ENCODE peak calls at places on chromosomes 12 and 14, in five cellular contexts. L is SK-N-SH, C is K562, J is HCT116, K is H1. Q is an unnamed sample.

GRCh38 chr12:103560604-103561101 is 26.4 kb upstream of the STAB2 start:
- DNase-seq in L (no peak), J (peak), K (no peak), C (no peak), Q (no peak)

GRCh38 chr14:105056303-105056831 is 8.9 kb downstream of the GPR132 start:
- DNase-seq in K (no peak), L (peak), J (no peak), C (no peak), Q (no peak)

GRCh38 chr14:81400202-81400678 is at the start of gene STON2:
- DNase-seq in L (no peak), C (peak), J (peak), K (no peak), Q (no peak)

GRCh38 chr12:57836442-57837375 is 9.8 kb downstream of the CTDSP2 start:
- DNase-seq in C (peak), J (no peak), L (no peak), K (no peak), Q (no peak)

GRCh38 chr12:76554411-76555225 is 5.0 kb downstream of the OSBPL8 start:
- DNase-seq in L (peak), K (no peak), C (no peak), J (no peak), Q (no peak)

GRCh38 chr14:100536721-100537700 is 50.2 kb downstream of the BEGAIN start:
- DNase-seq in L (peak), C (no peak), K (no peak), J (no peak), Q (no peak)

GRCh38 chr12:52007158-52007921 is 594 bp downstream of the TAMALIN start:
- DNase-seq in C (no peak), K (no peak), L (no peak), J (no peak), Q (no peak)

GRCh38 chr14:77069551-77069950 is 28.5 kb upstream of the CIPC start:
- DNase-seq in C (no peak), K (no peak), L (no peak), J (no peak), Q (no peak)

GRCh38 chr12:127411981-127412380 is 855.0 kb upstream of the TMEM132C start:
- DNase-seq in C (no peak), J (no peak), L (no peak), K (no peak), Q (no peak)

GRCh38 chr14:23071975-23072539 is 14.7 kb upstream of the CDH24 start:
- DNase-seq in C (no peak), L (no peak), J (no peak), K (no peak), Q (peak)

GRCh38 chr14:65170768-65171251 is 68.5 kb upstream of the MAX start:
- DNase-seq in J (no peak), K (no peak), C (no peak), L (peak), Q (no peak)

GRCh38 chr12:30136661-30137060 is 352.9 kb upstream of the TMTC1 start:
- DNase-seq in C (no peak), K (no peak), J (no peak), L (no peak), Q (no peak)

GRCh38 chr12:6650832-6651231 is 3.6 kb upstream of the ACRBP start:
- DNase-seq in K (no peak), J (no peak), C (no peak), L (no peak), Q (no peak)

GRCh38 chr14:46048127-46048526 is 603.5 kb downstream of the RPL10L start:
- DNase-seq in K (peak), J (peak), L (peak), C (no peak), Q (peak)

GRCh38 chr14:24605435-24606190 is 3.9 kb downstream of the GZMH start:
- DNase-seq in J (peak), K (peak), C (peak), L (peak), Q (no peak)

GRCh38 chr12:100651694-100652093 is 78.2 kb downstream of the GAS2L3 start:
- DNase-seq in C (no peak), L (no peak), J (no peak), K (no peak), Q (no peak)

GRCh38 chr12:47156167-47156736 is 76.5 kb upstream of the AMIGO2 start:
- DNase-seq in C (peak), J (no peak), K (no peak), L (no peak), Q (no peak)

GRCh38 chr12:7373226-7373625 is 69.4 kb downstream of the ACSM4 start:
- DNase-seq in L (no peak), K (no peak), J (no peak), C (peak), Q (no peak)

GRCh38 chr12:94073441-94074051 is 74.8 kb upstream of the PLXNC1 start:
- DNase-seq in C (no peak), J (no peak), K (no peak), L (no peak), Q (no peak)

GRCh38 chr14:104342435-104343293 is 204.3 kb downstream of the KIF26A start:
- DNase-seq in L (no peak), J (no peak), C (no peak), K (no peak), Q (no peak)

GRCh38 chr14:53596845-53597525 is 359.6 kb downstream of the BMP4 start:
- DNase-seq in L (no peak), K (no peak), C (no peak), J (no peak), Q (no peak)

GRCh38 chr14:71113376-71113775 is 206.1 kb downstream of the PCNX1 start:
- DNase-seq in C (no peak), K (no peak), L (no peak), J (no peak), Q (no peak)

GRCh38 chr12:38149395-38150073 is 167.0 kb upstream of the ALG10B start:
- DNase-seq in L (no peak), K (no peak), C (no peak), J (peak), Q (peak)

GRCh38 chr12:105741786-105742566 is 396.8 kb downstream of the NUAK1 start:
- DNase-seq in K (no peak), C (no peak), J (no peak), L (no peak), Q (no peak)

GRCh38 chr12:16016748-16017147 is 105.6 kb downstream of the DERA start:
- DNase-seq in J (no peak), L (no peak), K (no peak), C (no peak), Q (no peak)

GRCh38 chr12:78540621-78541336 is 323.8 kb upstream of the SYT1 start:
- DNase-seq in K (no peak), C (no peak), J (no peak), L (no peak), Q (no peak)

GRCh38 chr12:56995930-56996496 is 10.3 kb downstream of the ZBTB39 start:
- DNase-seq in C (no peak), K (no peak), J (no peak), L (no peak), Q (no peak)

GRCh38 chr12:104299842-104300481 is 3.6 kb upstream of the EID3 start:
- DNase-seq in K (no peak), C (no peak), L (no peak), J (no peak), Q (no peak)

GRCh38 chr12:52010152-52010622 is 3.4 kb downstream of the TAMALIN start:
- DNase-seq in C (peak), K (peak), J (no peak), L (peak), Q (no peak)

GRCh38 chr12:118714051-118714460 is 267.3 kb upstream of the SRRM4 start:
- DNase-seq in K (peak), L (peak), J (peak), C (peak), Q (peak)

GRCh38 chr14:98704441-98704840 is 567.6 kb downstream of the BCL11B start:
- DNase-seq in K (no peak), L (no peak), C (no peak), J (no peak), Q (no peak)

GRCh38 chr12:51386361-51386760 is 4.8 kb downstream of the GALNT6 start:
- DNase-seq in L (no peak), J (no peak), K (no peak), C (no peak), Q (peak)

GRCh38 chr12:18868673-18869072 is 130.8 kb downstream of the CAPZA3 start:
- DNase-seq in C (no peak), K (no peak), J (no peak), L (no peak), Q (no peak)

GRCh38 chr14:101072531-101072930 is 169.0 kb upstream of the RTL1 start:
- DNase-seq in J (no peak), C (no peak), K (no peak), L (peak), Q (no peak)

GRCh38 chr12:121806556-121807308 is 2.9 kb downstream of the SETD1B start:
- DNase-seq in K (no peak), C (peak), J (no peak), L (peak), Q (peak)

DNA sequence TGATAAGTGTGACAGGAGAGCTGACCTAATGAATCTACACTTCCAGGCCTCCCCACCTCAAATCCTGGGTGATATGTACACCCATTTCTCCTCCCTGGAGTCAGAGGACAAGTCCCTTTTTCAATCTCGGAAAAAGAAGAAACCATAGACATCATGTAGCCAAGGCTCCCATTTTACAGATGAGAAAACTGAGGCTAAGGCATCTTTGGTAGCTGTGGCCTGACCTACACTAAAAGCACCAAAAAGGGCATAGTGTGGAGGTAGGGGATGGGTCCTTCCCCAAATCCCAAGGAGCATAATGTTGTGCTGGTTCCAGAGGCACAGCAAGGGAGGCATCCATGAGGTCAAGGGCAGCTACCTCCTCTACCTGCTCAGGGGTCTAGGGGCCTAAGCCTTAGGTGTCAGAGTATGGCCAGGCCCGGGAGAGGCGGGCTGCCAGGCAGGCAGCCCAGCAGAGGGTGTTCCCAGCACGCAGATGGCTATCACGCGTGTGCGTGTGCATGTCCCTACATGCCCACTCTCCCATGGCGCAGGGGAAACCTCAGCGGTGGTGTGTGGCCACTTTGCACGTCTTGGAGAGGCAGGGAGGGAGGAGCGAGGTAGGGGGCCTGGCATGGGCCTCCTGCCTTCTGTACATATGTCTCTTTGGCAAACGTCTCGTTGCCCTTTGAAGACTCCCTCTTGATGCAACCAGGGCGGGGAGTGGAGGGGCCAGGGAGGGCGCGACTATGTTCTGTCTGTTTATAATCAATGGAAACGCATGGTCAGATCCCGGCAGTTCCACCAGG is 2.5 kb downstream of the PGF start:
- DNase-seq in K (no peak), J (no peak), L (no peak), C (no peak), Q (no peak)
- TF ChIP-seq JUND in K (no peak), J (no peak), L (no peak), C (no peak), Q (no peak)

GRCh38 chr12:123083661-123084571 is 67.0 kb downstream of the PITPNM2 start:
- DNase-seq in C (no peak), J (no peak), L (no peak), K (no peak), Q (no peak)

GRCh38 chr12:123089631-123090353 is 61.1 kb downstream of the PITPNM2 start:
- DNase-seq in K (no peak), L (no peak), J (peak), C (peak), Q (no peak)

GRCh38 chr12:123089125-123089524 is 61.8 kb downstream of the PITPNM2 start:
- DNase-seq in C (no peak), J (no peak), K (no peak), L (no peak), Q (no peak)

GRCh38 chr12:123085046-123085445 is 65.8 kb downstream of the PITPNM2 start:
- DNase-seq in L (no peak), C (no peak), K (no peak), J (no peak), Q (no peak)

GRCh38 chr12:123085730-123086487 is 65.0 kb downstream of the PITPNM2 start:
- DNase-seq in J (peak), K (no peak), C (no peak), L (peak), Q (peak)
- TF ChIP-seq JUND in J (peak), K (no peak), C (no peak), L (no peak), Q (no peak)

GRCh38 chr14:80324649-80325048 is 113.3 kb upstream of the DIO2 start:
- DNase-seq in J (no peak), L (no peak), C (no peak), K (no peak), Q (no peak)
- TF ChIP-seq JUND in J (no peak), L (no peak), C (no peak), K (no peak), Q (no peak)

DNA sequence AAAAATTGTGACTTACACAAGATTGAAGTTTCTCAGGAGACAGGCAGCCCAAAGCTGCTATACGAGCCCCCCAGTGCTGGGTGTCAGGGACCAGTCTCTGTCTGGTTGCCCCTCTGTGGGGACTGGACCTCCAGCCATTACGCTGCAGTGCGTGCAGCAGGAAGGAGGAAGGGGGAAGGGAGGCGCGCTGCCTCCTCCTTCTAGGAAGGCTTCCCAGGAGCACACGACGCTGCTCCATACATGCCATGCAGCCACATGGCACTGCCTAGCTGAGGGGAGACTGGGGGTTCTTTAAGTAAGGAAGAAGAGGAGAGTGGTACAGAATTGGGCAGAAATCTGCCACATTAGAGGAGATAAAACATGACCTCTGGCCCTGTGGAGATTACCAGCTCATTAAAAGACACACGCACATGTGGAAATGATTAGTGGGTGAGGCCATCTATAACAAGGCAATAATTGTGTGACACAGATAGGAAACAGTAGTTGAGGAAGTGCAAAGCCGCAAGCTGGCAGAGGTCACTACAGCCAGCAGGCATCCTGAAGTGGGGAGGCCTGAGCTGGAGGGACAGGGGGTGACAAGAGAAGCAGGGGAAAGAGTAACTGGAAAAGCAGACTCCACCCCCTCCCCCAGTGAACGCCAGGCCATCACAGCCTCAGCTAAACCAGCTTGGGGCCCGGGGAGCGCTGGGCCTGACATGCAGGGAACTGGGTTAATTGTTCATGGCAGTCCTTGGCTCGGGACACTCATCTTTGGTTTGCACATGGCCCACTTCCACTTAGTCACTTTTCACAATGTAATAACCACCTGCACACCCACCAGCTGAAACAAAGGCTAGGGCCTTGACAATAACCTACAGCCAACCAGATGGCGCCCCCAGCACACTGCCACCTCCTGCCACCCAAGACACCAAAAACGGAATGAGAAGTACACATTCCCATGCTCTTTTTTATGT is 39.6 kb downstream of the CCDC88C start:
- DNase-seq in L (peak), C (no peak), K (no peak), J (no peak), Q (no peak)
- TF ChIP-seq JUND in L (no peak), C (no peak), K (no peak), J (no peak), Q (no peak)

GRCh38 chr12:109018276-109018675 is 2.6 kb downstream of the SVOP start:
- DNase-seq in K (no peak), J (no peak), C (no peak), L (no peak), Q (no peak)
- TF ChIP-seq JUND in K (no peak), J (no peak), C (no peak), L (no peak), Q (no peak)

GRCh38 chr12:108333898-108334699 is 5.0 kb downstream of the CMKLR1 start:
- DNase-seq in C (no peak), K (no peak), J (no peak), L (no peak), Q (no peak)

GRCh38 chr12:108340037-108340436 is 926 bp upstream of the CMKLR1 start:
- DNase-seq in L (no peak), J (no peak), K (no peak), C (no peak), Q (no peak)

GRCh38 chr12:108338915-108339657 is at the start of gene CMKLR1:
- DNase-seq in L (peak), K (no peak), J (no peak), C (peak), Q (no peak)

GRCh38 chr12:108335349-108336119 is 3.6 kb downstream of the CMKLR1 start:
- DNase-seq in C (no peak), L (no peak), K (no peak), J (no peak), Q (no peak)

GRCh38 chr12:108337235-108338223 is 1.6 kb downstream of the CMKLR1 start:
- DNase-seq in K (no peak), L (peak), J (peak), C (peak), Q (peak)
- TF ChIP-seq JUND in K (no peak), L (no peak), J (no peak), C (peak), Q (no peak)

GRCh38 chr12:97299867-97300266 is 162.7 kb upstream of the RMST start:
- DNase-seq in L (no peak), J (no peak), K (no peak), C (no peak), Q (no peak)

GRCh38 chr12:97301576-97301975 is 161.0 kb upstream of the RMST start:
- DNase-seq in K (no peak), J (no peak), C (no peak), L (no peak), Q (no peak)

GRCh38 chr12:97306121-97306520 is 156.5 kb upstream of the RMST start:
- DNase-seq in J (no peak), L (no peak), C (no peak), K (no peak), Q (no peak)

GRCh38 chr12:97300921-97301320 is 161.7 kb upstream of the RMST start:
- DNase-seq in J (no peak), L (no peak), C (no peak), K (no peak), Q (no peak)

DNA sequence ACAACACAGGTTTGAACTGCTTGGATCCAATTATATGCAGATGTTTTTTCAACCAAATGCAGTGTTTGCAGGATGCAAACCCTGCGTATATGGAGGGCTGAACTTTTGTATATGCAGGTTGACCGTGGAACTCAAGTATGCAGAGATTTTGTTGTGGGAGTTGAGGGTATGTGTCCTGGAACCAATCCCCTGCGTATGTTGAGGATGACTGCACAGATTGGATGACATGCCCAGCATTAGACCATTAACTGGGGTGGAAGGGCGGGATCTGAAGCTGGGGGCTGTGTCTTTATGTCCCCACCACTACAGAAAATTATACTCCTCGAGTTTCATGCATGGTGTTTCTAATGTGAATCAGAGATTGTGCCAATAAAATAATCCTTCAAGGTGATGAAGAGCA is 162.2 kb upstream of the RMST start:
- DNase-seq in K (no peak), L (no peak), J (no peak), C (no peak), Q (no peak)
- TF ChIP-seq JUND in K (no peak), L (no peak), J (no peak), C (no peak), Q (no peak)

GRCh38 chr12:109732321-109733305 is 19.0 kb downstream of the FAM222A start:
- DNase-seq in K (no peak), L (peak), J (no peak), C (no peak), Q (no peak)
- TF ChIP-seq JUND in K (no peak), L (no peak), J (no peak), C (no peak), Q (no peak)

Q was measured in T47D.